ENCODE peak calls at places on chromosome 3, in seven cellular contexts. Z is sigmoid colon, F is upper lobe of left lung, O is HCT116, A is A549, Y is right lobe of liver, R is Peyer's patch. I is an unnamed sample. For H3K4me1, the result is how much of the 10 kb centered on the place peaks cover.

GRCh38 chr3:126136428-126137220 is 43.8 kb downstream of the ALDH1L1 start:
- DNase-seq in R (peak), Y (peak), O (no peak), Z (peak), A (no peak), F (peak), I (peak)

GRCh38 chr3:156181509-156181908 is 61.1 kb downstream of the KCNAB1 start:
- DNase-seq in A (no peak), Y (no peak), O (no peak), Z (no peak), R (no peak), F (no peak), I (no peak)

GRCh38 chr3:124119056-124119721 is 127.3 kb upstream of the ROPN1 start:
- DNase-seq in O (no peak), R (no peak), Z (no peak), Y (no peak), A (no peak), F (no peak), I (peak)

GRCh38 chr3:38960953-38961622 is 90.7 kb downstream of the SCN11A start:
- DNase-seq in F (no peak), Z (no peak), O (peak), R (peak), Y (no peak), A (peak), I (no peak)

GRCh38 chr3:161474691-161475090 is 21.9 kb upstream of the OTOL1 start:
- DNase-seq in R (no peak), F (no peak), Z (no peak), O (no peak), Y (no peak), A (no peak), I (no peak)

GRCh38 chr3:106619-107018 is 89.9 kb upstream of the CHL1 start:
- DNase-seq in F (no peak), A (no peak), Y (no peak), Z (no peak), O (no peak), R (no peak), I (no peak)

GRCh38 chr3:159130108-159130507 is 328.3 kb downstream of the MFSD1 start:
- DNase-seq in R (no peak), Z (no peak), O (peak), Y (no peak), F (no peak), A (no peak), I (no peak)

GRCh38 chr3:138180375-138181029 is 5.8 kb upstream of the DBR1 start:
- DNase-seq in Y (no peak), O (peak), R (peak), Z (no peak), A (no peak), F (no peak), I (no peak)

GRCh38 chr3:141336672-141337522 is 31.4 kb upstream of the ZBTB38 start:
- DNase-seq in Z (no peak), Y (no peak), O (no peak), R (no peak), A (no peak), F (no peak), I (no peak)

GRCh38 chr3:184727357-184728060 is 15.6 kb upstream of the MAGEF1 start:
- DNase-seq in F (no peak), O (peak), A (peak), Y (no peak), Z (peak), R (peak), I (peak)

GRCh38 chr3:99505646-99506269 is 132.6 kb upstream of the COL8A1 start:
- DNase-seq in A (no peak), Y (no peak), Z (peak), O (no peak), F (no peak), R (peak), I (peak)

GRCh38 chr3:194485876-194486539 is 794 bp downstream of the ATP13A3 start:
- DNase-seq in O (no peak), F (peak), Z (peak), R (peak), A (no peak), Y (peak), I (peak)

GRCh38 chr3:193910886-193911738 is 224.8 kb upstream of the HES1 start:
- DNase-seq in F (no peak), O (no peak), A (no peak), Z (no peak), R (peak), Y (no peak), I (no peak)

GRCh38 chr3:156619376-156619775 is 55.0 kb upstream of the TIPARP start:
- DNase-seq in A (no peak), Y (no peak), Z (no peak), F (no peak), R (no peak), O (no peak), I (no peak)

GRCh38 chr3:11621077-11621476 is 22.6 kb downstream of the VGLL4 start:
- DNase-seq in Z (no peak), F (no peak), O (no peak), R (no peak), A (no peak), Y (no peak), I (no peak)
- H3K4me1 ChIP-seq in Z (under half), F (under half), O (under half), R (under half), A (under half), Y (under half), I (under half)

DNA sequence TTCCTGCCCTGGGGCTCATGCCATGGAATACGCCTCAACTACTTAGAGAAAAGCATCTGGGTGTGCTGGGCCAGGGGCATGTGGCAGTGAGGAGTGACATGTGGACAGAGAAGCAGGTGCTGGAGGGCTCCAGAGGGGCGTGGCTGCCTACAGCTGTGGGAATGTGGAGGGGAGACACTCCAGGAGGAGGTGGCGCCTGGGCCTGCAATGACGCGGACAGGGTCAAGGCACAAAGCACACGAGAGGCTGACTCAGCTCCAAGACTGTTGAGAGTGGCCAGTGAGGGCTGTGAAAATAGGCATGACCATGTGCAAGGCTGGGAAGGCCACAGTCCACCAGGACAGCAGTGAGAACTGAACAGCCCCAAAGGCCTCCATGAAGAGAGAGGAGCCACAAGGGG is 48.5 kb downstream of the PTH1R start:
- DNase-seq in Z (peak), R (peak), O (no peak), F (no peak), Y (peak), A (no peak), I (no peak)
- H3K4me3 ChIP-seq in Z (no peak), R (no peak), O (no peak), F (no peak), Y (no peak), A (no peak), I (no peak)

GRCh38 chr3:48469046-48469915 is 22.7 kb downstream of the ATRIP start:
- DNase-seq in A (no peak), O (no peak), Y (no peak), R (peak), Z (no peak), F (peak), I (no peak)
- TF ChIP-seq POLR2A in A (no peak), O (no peak), Y (no peak), R (no peak), Z (no peak), F (no peak), I (no peak)

GRCh38 chr3:32422943-32423342 is 31.3 kb downstream of the CMTM7 start:
- DNase-seq in O (no peak), R (no peak), A (no peak), F (no peak), Z (no peak), Y (no peak), I (no peak)

GRCh38 chr3:32423956-32424558 is 32.4 kb downstream of the CMTM7 start:
- DNase-seq in A (no peak), R (no peak), F (no peak), O (no peak), Z (no peak), Y (no peak), I (no peak)

GRCh38 chr3:32421991-32422859 is 30.6 kb downstream of the CMTM7 start:
- DNase-seq in F (peak), Y (peak), O (peak), Z (peak), R (peak), A (peak), I (peak)

GRCh38 chr3:32424581-32425250 is 33.1 kb downstream of the CMTM7 start:
- DNase-seq in Z (no peak), O (no peak), F (no peak), Y (no peak), R (peak), A (no peak), I (no peak)

GRCh38 chr3:32423534-32423933 is 31.9 kb downstream of the CMTM7 start:
- DNase-seq in Z (no peak), O (no peak), Y (no peak), A (no peak), F (no peak), R (no peak), I (no peak)
- H3K4me1 ChIP-seq in Z (under half), O (half or more), Y (under half), A (under half), F (half or more), R (under half), I (under half)

DNA sequence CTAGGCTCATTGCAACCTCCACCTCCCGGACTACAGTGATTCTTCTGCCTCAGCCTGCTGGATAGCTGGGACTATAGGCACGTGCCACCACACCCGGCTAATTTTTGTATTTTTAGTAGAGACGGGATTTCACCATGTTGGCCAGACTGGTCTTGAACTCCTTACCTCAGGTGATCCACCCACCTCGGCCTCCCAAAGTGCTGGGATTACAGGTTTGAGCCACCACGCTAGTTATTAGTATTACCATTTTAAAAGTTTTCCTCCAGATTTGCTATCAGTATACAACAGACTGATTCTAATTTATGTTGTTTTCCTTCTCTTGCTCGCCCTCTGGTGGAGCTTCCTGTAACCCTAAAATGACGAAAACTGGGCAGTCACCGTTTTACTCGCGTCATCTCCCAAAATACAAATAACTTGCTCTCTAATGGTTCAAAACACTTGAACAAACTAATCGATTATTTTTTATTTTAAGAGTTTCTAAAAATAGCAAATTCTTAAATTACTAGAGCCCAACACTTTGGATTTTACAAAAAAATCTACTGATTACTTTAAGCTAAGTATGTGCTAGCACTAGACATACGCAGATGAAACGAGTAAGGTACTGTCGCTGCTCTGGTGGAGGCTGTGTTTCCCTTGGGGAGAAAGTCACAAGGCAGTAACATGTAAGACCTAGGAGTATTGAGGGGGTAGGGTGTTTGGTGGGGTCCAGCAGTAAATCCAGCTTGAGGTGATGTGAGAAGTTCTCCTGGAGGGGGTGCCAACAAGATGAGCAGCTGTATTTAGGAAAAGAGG is 203.3 kb downstream of the MBNL1 start:
- DNase-seq in R (peak), O (peak), Y (no peak), A (peak), Z (peak), F (no peak), I (peak)
- H3K4me3 ChIP-seq in R (peak), O (no peak), Y (peak), A (no peak), Z (peak), F (peak), I (no peak)

GRCh38 chr3:112802338-112802737 is 44.3 kb downstream of the CD200R1L start:
- DNase-seq in O (no peak), R (no peak), A (no peak), Y (no peak), Z (no peak), F (no peak), I (no peak)
- TF ChIP-seq POLR2A in O (no peak), R (no peak), A (no peak), Y (no peak), Z (no peak), F (no peak), I (no peak)